ENCODE peak calls at places on chromosomes 3 and 15, in eight cellular contexts. J is A172; F is central memory CD4-positive, alpha-beta T cell; L is left cardiac atrium; X is iris pigment epithelial cell; B is stimulated activated CD8-positive, alpha-beta memory T cell treated with anti-CD3 and anti-CD28 coated beads, Interleukin-4, amount 100 ng/mL, for 24 hours; Z is hepatic stellate cell; N is activated effector memory CD4-positive, alpha-beta T cell treated with anti-CD3 and anti-CD28 coated beads, Interleukin-2, amount 50 U/mL, for 16 hours. V is an unnamed sample.

GRCh38 chr3:133426721-133427120 is 26.9 kb downstream of the BFSP2 start:
- DNase-seq in J (peak; percentile 32), F (no peak), L (no peak), X (peak; percentile 65), B (no peak), Z (peak; percentile 63), N (no peak), V (peak; percentile 72)

GRCh38 chr3:146692254-146692653 is 87.1 kb upstream of the PLSCR5 start:
- DNase-seq in J (no peak), F (no peak), L (no peak), X (peak; percentile 6), B (no peak), Z (no peak), N (no peak), V (peak; percentile 21)

GRCh38 chr3:15535757-15536156 is 14.3 kb upstream of the COLQ start:
- DNase-seq in J (no peak), F (no peak), L (no peak), X (peak; percentile 17), B (peak; percentile 19), Z (no peak), N (peak; percentile 82), V (peak; percentile 54)

GRCh38 chr3:140577911-140578310 is 100.0 kb upstream of the TRIM42 start:
- DNase-seq in J (no peak), F (no peak), L (no peak), X (no peak), B (no peak), Z (no peak), N (no peak), V (no peak)

GRCh38 chr3:132652640-132653270 is 6.9 kb downstream of the ACAD11 start:
- DNase-seq in J (no peak), F (no peak), L (no peak), X (peak; percentile 60), B (no peak), Z (no peak), N (no peak), V (no peak)

GRCh38 chr15:25418202-25418601 is 20.6 kb downstream of the UBE3A start:
- DNase-seq in J (no peak), F (no peak), L (no peak), X (no peak), B (no peak), Z (no peak), N (no peak), V (no peak)

GRCh38 chr3:110307065-110307809 is 764.4 kb upstream of the NECTIN3 start:
- DNase-seq in J (no peak), F (no peak), L (no peak), X (peak; percentile 80), B (no peak), Z (peak; percentile 3), N (no peak), V (no peak)

GRCh38 chr3:132380979-132381944 is 36.0 kb upstream of the DNAJC13 start:
- DNase-seq in J (no peak), F (no peak), L (no peak), X (no peak), B (no peak), Z (no peak), N (no peak), V (no peak)

GRCh38 chr3:9916734-9917680 is at the start of gene IL17RC:
- DNase-seq in J (peak; percentile 96), F (no peak), L (peak; percentile 90), X (peak; percentile 91), B (peak; percentile 30), Z (peak; percentile 91), N (peak; percentile 70), V (peak; percentile 97)